ENCODE peak calls at places on chromosomes 2 and 18, in ten cellular contexts. V is brain microvascular endothelial cell, S is A549, I is epithelial cell of proximal tubule, N is fibroblast of mammary gland, H is astrocyte of the spinal cord, D is upper lobe of right lung, T is WERI-Rb-1, M is HepG2, X is breast epithelium. O is an unnamed sample.
A peak's percentile ranks its signal among the peaks of the same experiment; 100 is the strongest.

GRCh38 chr2:190947139-190947538 is 66.5 kb downstream of the GLS start:
- DNase-seq in X (no peak), H (peak; percentile 31), D (no peak), T (no peak), V (peak; percentile 38), S (no peak), M (peak; percentile 25), N (no peak), I (no peak), O (peak; percentile 75)

GRCh38 chr2:96770451-96770850 is 9.7 kb downstream of the CNNM4 start:
- DNase-seq in D (no peak), S (no peak), V (no peak), M (no peak), T (no peak), H (no peak), I (no peak), X (no peak), N (no peak), O (no peak)

GRCh38 chr2:38217401-38218188 is 141.6 kb upstream of the CYP1B1 start:
- DNase-seq in I (no peak), M (no peak), S (no peak), T (peak; percentile 92), V (no peak), D (no peak), N (no peak), H (no peak), X (no peak), O (no peak)

GRCh38 chr2:171142398-171142797 is 18.3 kb downstream of the TLK1 start:
- DNase-seq in X (no peak), N (no peak), H (no peak), V (no peak), I (no peak), M (no peak), S (no peak), D (no peak), T (no peak), O (no peak)

GRCh38 chr2:42959148-42959992 is 167.0 kb upstream of the HAAO start:
- DNase-seq in H (no peak), M (peak; percentile 84), T (no peak), X (peak; percentile 64), V (no peak), S (no peak), N (peak; percentile 91), D (no peak), I (no peak), O (peak; percentile 99)

GRCh38 chr2:126934803-126935202 is 36.1 kb downstream of the TEX51 start:
- DNase-seq in X (no peak), T (no peak), S (no peak), D (no peak), V (no peak), M (no peak), N (no peak), I (no peak), H (no peak), O (no peak)

GRCh38 chr2:240964854-240965295 is 33.5 kb upstream of the SNED1 start:
- DNase-seq in S (no peak), X (no peak), N (no peak), H (no peak), I (no peak), T (no peak), D (peak; percentile 58), M (no peak), V (no peak), O (no peak)

GRCh38 chr18:11034816-11035215 is 114.6 kb downstream of the PIEZO2 start:
- DNase-seq in H (no peak), S (no peak), M (peak; percentile 27), V (no peak), D (no peak), I (no peak), X (no peak), N (peak; percentile 26), T (no peak), O (peak; percentile 18)

GRCh38 chr2:238651306-238652052 is 196.4 kb upstream of the TWIST2 start:
- DNase-seq in D (no peak), H (no peak), V (no peak), S (no peak), T (no peak), M (no peak), N (no peak), I (no peak), X (peak; percentile 2), O (no peak)

GRCh38 chr2:14752294-14752693 is 119.8 kb downstream of the LRATD1 start:
- DNase-seq in D (no peak), V (no peak), S (no peak), N (no peak), H (no peak), I (no peak), T (no peak), X (no peak), M (no peak), O (no peak)

GRCh38 chr18:6297875-6298274 is 116.8 kb downstream of the L3MBTL4 start:
- DNase-seq in V (no peak), S (no peak), H (no peak), M (no peak), I (no peak), N (no peak), X (no peak), D (no peak), T (no peak), O (no peak)
- H3K4me3 ChIP-seq in V (no peak overlapping the region), S (no peak overlapping the region), H (no peak overlapping the region), M (no peak overlapping the region), I (no peak overlapping the region), N (no peak overlapping the region), X (no peak overlapping the region), D (no peak overlapping the region), T (no peak overlapping the region), O (no peak overlapping the region)

GRCh38 chr2:207008105-207008990 is 69.0 kb downstream of the CPO start:
- DNase-seq in T (no peak), M (no peak), V (no peak), X (peak; percentile 30), S (no peak), D (no peak), I (no peak), N (peak; percentile 35), H (peak; percentile 17), O (peak; percentile 49)
- TF ChIP-seq CTCF in T (no peak), M (no peak), V (peak; percentile 30), X (no peak), S (no peak), D (peak; percentile 20), I (peak; percentile 43), N (peak; percentile 35), H (peak; percentile 4), O (peak; percentile 34)

GRCh38 chr2:63865159-63865799 is 23.6 kb downstream of the UGP2 start:
- DNase-seq in N (peak; percentile 55), X (no peak), H (no peak), T (no peak), M (peak; percentile 16), I (no peak), D (no peak), V (no peak), S (no peak), O (no peak)
- H3K4me3 ChIP-seq in N (no peak overlapping the region), X (no peak overlapping the region), H (no peak overlapping the region), T (no peak overlapping the region), M (no peak overlapping the region), I (no peak overlapping the region), D (no peak overlapping the region), V (no peak overlapping the region), S (no peak overlapping the region), O (no peak overlapping the region)

DNA sequence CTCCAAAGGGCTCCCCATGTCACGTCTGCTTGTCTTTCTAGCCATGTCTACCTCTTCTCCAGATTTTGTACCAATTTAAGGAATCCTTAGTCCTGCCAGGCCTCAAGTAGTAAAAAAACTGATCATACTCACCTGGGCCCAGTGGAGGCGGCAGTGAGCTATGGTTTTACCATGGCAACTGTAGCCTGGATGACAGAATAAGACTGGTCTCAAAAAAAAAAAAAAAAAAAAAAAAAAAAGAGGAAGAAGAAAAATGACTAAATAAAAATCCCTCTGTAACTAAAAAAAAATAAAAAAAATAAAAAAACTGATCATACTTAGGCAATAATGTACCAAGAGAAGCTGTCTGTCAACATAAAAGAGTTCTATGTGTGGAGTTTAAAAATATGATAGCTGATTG is 221.6 kb downstream of the NR4A2 start:
- DNase-seq in H (no peak), T (peak; percentile 14), D (no peak), S (no peak), I (no peak), V (no peak), M (peak; percentile 24), X (no peak), N (no peak), O (no peak)
- TF ChIP-seq CTCF in H (no peak), T (peak; percentile 6), D (peak; percentile 12), S (no peak), I (peak; percentile 15), V (no peak), M (no peak), X (no peak), N (no peak), O (no peak)

DNA sequence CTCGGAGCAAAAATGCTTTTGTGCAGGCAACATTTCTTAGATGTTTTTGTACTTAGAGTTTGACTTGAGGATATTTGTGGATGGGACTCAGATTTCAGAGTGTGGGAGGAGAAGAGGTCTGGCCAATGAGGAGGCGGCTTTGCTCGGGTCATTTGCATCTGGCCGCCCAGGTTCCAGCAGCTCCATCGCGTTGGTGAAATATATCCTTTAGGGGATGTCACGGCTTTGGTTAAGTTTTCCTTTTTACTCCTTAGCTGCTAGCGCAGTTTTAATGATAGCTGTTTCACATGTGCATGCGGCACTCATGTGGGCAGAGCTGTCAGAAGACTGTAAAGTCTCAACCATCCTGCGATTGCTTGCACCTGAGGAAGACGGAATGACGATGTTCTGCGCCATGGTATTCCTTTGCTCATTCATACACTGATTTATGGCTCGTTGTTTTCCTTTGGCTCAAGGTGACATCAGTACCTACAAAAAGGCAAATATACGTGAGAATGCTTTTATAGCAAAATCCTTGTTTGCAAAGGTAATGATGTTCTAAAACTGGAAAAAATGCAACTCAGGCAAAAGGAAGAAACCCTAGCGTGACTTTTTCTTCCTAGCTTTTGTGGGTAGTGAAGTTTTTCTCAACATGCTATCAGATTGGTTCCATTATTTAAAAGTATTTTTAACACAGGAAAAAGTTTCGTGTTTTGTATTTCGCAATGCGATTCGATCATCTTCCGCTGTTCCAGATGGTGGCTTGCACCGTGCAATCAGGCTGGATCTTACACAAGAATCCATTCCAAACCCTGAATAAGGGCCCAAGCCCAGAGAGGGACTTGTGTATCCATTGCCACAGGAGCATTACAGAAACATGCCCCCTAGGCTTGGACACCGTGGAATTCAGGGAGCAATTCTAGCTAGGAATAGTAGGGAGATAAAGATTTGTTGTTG is 70.5 kb upstream of the ZNF516 start:
- DNase-seq in V (peak; percentile 90), H (peak; percentile 92), I (no peak), N (peak; percentile 97), M (peak; percentile 63), T (no peak), X (peak; percentile 74), S (no peak), D (peak; percentile 79), O (peak; percentile 97)
- H3K4me3 ChIP-seq in V (peak overlapping the region; percentile 33), H (peak overlapping the region; percentile 34), I (peak overlapping the region; percentile 39), N (peak overlapping the region; percentile 58), M (no peak overlapping the region), T (no peak overlapping the region), X (peak overlapping the region; percentile 60), S (no peak overlapping the region), D (peak overlapping the region; percentile 36), O (peak overlapping the region; percentile 67)

GRCh38 chr18:6983366-6983765 is 134.2 kb downstream of the LAMA1 start:
- DNase-seq in N (no peak), T (no peak), S (no peak), H (no peak), V (no peak), I (no peak), X (no peak), M (no peak), D (no peak), O (no peak)
- TF ChIP-seq CTCF in N (no peak), T (no peak), S (no peak), H (no peak), V (no peak), I (no peak), X (no peak), M (no peak), D (no peak), O (no peak)

GRCh38 chr2:201261911-201262310 is 1.6 kb downstream of the CASP8 start:
- DNase-seq in N (no peak), X (no peak), I (no peak), D (no peak), S (no peak), V (no peak), M (no peak), H (no peak), T (no peak), O (no peak)
- H3K4me3 ChIP-seq in N (no peak overlapping the region), X (peak overlapping the region; percentile 17), I (no peak overlapping the region), D (peak overlapping the region; percentile 47), S (no peak overlapping the region), V (no peak overlapping the region), M (no peak overlapping the region), H (no peak overlapping the region), T (no peak overlapping the region), O (peak overlapping the region; percentile 26)

O was measured in fibroblast of the aortic adventitia.